ENCODE peak calls at places on chromosome 18, in four cellular contexts. M, Y, O and T are unnamed samples.

GRCh38 chr18:75106746-75107145 is 102.2 kb downstream of the PTGR3 start:
- DNase-seq in M (no peak), O (no peak), Y (peak), T (no peak)

GRCh38 chr18:77993188-77993981 is 743.7 kb downstream of the GALR1 start:
- DNase-seq in M (no peak), O (no peak), Y (no peak), T (no peak)

GRCh38 chr18:32381761-32382160 is 88.9 kb downstream of the GAREM1 start:
- DNase-seq in Y (no peak), M (peak), O (no peak), T (no peak)

GRCh38 chr18:321839-322467 is 54.1 kb upstream of the THOC1 start:
- DNase-seq in M (no peak), O (no peak), Y (no peak), T (no peak)

GRCh38 chr18:61851940-61852451 is 40.8 kb downstream of the RNF152 start:
- DNase-seq in O (no peak), M (no peak), Y (no peak), T (no peak)

GRCh38 chr18:36247036-36247435 is 50.5 kb upstream of the FHOD3 start:
- DNase-seq in M (no peak), O (no peak), Y (no peak), T (no peak)

GRCh38 chr18:27583466-27583865 is 398.4 kb upstream of the CHST9 start:
- DNase-seq in M (no peak), O (no peak), Y (no peak), T (no peak)

GRCh38 chr18:36058674-36059073 is 8.7 kb downstream of the RPRD1A start:
- DNase-seq in M (no peak), O (no peak), Y (no peak), T (no peak)

GRCh38 chr18:33914399-33914798 is 310.3 kb downstream of the NOL4 start:
- DNase-seq in O (no peak), Y (no peak), M (peak), T (no peak)

GRCh38 chr18:55382277-55382805 is 205.7 kb downstream of the TCF4 start:
- DNase-seq in O (no peak), Y (no peak), M (no peak), T (no peak)

GRCh38 chr18:75358928-75359327 is 68.6 kb downstream of the SMIM21 start:
- DNase-seq in Y (no peak), M (no peak), O (no peak), T (no peak)

GRCh38 chr18:71729611-71730010 is 814.5 kb downstream of the CBLN2 start:
- DNase-seq in Y (no peak), M (no peak), O (no peak), T (no peak)

GRCh38 chr18:33755918-33756590 is 178.0 kb downstream of the ASXL3 start:
- DNase-seq in Y (no peak), M (peak), O (no peak), T (no peak)

GRCh38 chr18:6589979-6590725 is 139.4 kb upstream of the ARHGAP28 start:
- DNase-seq in O (no peak), M (no peak), Y (no peak), T (no peak)

GRCh38 chr18:50218432-50219197 is 23.7 kb upstream of the MYO5B start:
- DNase-seq in Y (peak), M (peak), O (no peak), T (peak)

GRCh38 chr18:9700261-9700796 is 7.8 kb upstream of the RAB31 start:
- DNase-seq in Y (peak), O (no peak), M (no peak), T (no peak)

GRCh38 chr18:50119363-50119762 is 75.6 kb downstream of the MYO5B start:
- DNase-seq in M (no peak), Y (no peak), O (no peak), T (no peak)

GRCh38 chr18:26621161-26622026 is 73.0 kb upstream of the KCTD1 start:
- DNase-seq in Y (peak), O (no peak), M (peak), T (peak)

GRCh38 chr18:32378705-32379104 is 92.0 kb downstream of the GAREM1 start:
- DNase-seq in M (peak), O (no peak), Y (peak), T (no peak)

GRCh38 chr18:40452599-40452998 is 1502.4 kb upstream of the PIK3C3 start:
- DNase-seq in M (no peak), O (no peak), Y (no peak), T (no peak)

GRCh38 chr18:74950479-74950878 is 258.5 kb downstream of the PTGR3 start:
- DNase-seq in M (peak), O (no peak), Y (no peak), T (no peak)

GRCh38 chr18:72652990-72653593 is 109.0 kb upstream of the CBLN2 start:
- DNase-seq in O (no peak), Y (no peak), M (peak), T (peak)

GRCh38 chr18:23422751-23423418 is 30.2 kb upstream of the RIOK3 start:
- DNase-seq in Y (peak), M (peak), O (no peak), T (peak)

GRCh38 chr18:6558770-6559169 is 144.1 kb upstream of the L3MBTL4 start:
- DNase-seq in O (no peak), Y (no peak), M (no peak), T (no peak)

GRCh38 chr18:64095056-64095455 is 53.8 kb downstream of the LINC00305 start:
- DNase-seq in Y (no peak), O (no peak), M (no peak), T (no peak)

GRCh38 chr18:43680096-43680495 is 402.8 kb upstream of the SYT4 start:
- DNase-seq in Y (no peak), O (no peak), M (no peak), T (no peak)

GRCh38 chr18:8948471-8949149 is 153.9 kb upstream of the NDUFV2 start:
- DNase-seq in Y (no peak), O (no peak), M (peak), T (no peak)

GRCh38 chr18:3471141-3471648 is 21.2 kb downstream of the TGIF1 start:
- DNase-seq in M (no peak), Y (no peak), O (no peak), T (no peak)

GRCh38 chr18:35344736-35345459 is 678 bp upstream of the ZNF24 start:
- DNase-seq in O (no peak), Y (peak), M (no peak), T (no peak)

GRCh38 chr18:46261799-46262198 is 157.6 kb downstream of the HAUS1 start:
- DNase-seq in M (peak), O (no peak), Y (no peak), T (no peak)

GRCh38 chr18:11981633-11982366 is 493 bp downstream of the IMPA2 start:
- DNase-seq in O (no peak), Y (peak), M (no peak), T (peak)

GRCh38 chr18:9596257-9596656 is 18.1 kb downstream of the PPP4R1 start:
- DNase-seq in Y (no peak), O (no peak), M (no peak), T (no peak)

GRCh38 chr18:10278265-10278664 is 176.2 kb upstream of the APCDD1 start:
- DNase-seq in M (no peak), Y (no peak), O (no peak), T (no peak)

GRCh38 chr18:44849361-44849760 is 168.7 kb downstream of the SETBP1 start:
- DNase-seq in M (no peak), O (no peak), Y (no peak), T (no peak)

GRCh38 chr18:58896734-58897508 is 32.2 kb downstream of the ZNF532 start:
- DNase-seq in Y (no peak), O (no peak), M (no peak), T (no peak)
- TF ChIP-seq CTCF in Y (no peak), O (no peak), M (no peak), T (no peak)

GRCh38 chr18:76689646-76690264 is 132.6 kb upstream of the ZNF236 start:
- DNase-seq in M (no peak), Y (no peak), O (no peak), T (no peak)
- TF ChIP-seq CTCF in M (no peak), Y (no peak), O (no peak), T (no peak)

GRCh38 chr18:25310045-25310444 is 41.9 kb downstream of the ZNF521 start:
- DNase-seq in Y (no peak), O (no peak), M (peak), T (no peak)
- TF ChIP-seq CTCF in Y (peak), O (no peak), M (no peak), T (no peak)

GRCh38 chr18:58496937-58497336 is 132.0 kb downstream of the ALPK2 start:
- DNase-seq in M (peak), Y (no peak), O (no peak), T (no peak)
- TF ChIP-seq CTCF in M (peak), Y (peak), O (no peak), T (peak)